ENCODE peak calls at places on chromosome 13, in eight cellular contexts. I is left ventricle myocardium inferior; D is tibial nerve; W is A549; L is right lobe of liver; N is activated CD8-positive, alpha-beta T cell treated with anti-CD3 and anti-CD28 coated beads for 36 hours; P is fibroblast of pulmonary artery; Z is stomach. S is an unnamed sample.

GRCh38 chr13:21069561-21070004 is 8.2 kb upstream of the LATS2 start:
- DNase-seq in L (no peak), P (peak), N (no peak), I (peak), Z (no peak), D (no peak), W (peak), S (peak)

GRCh38 chr13:109789262-109789661 is 2.9 kb upstream of the IRS2 start:
- DNase-seq in W (no peak), P (no peak), I (no peak), N (no peak), Z (no peak), D (no peak), L (peak), S (no peak)

GRCh38 chr13:36709136-36709895 is 35.5 kb downstream of the SERTM1 start:
- DNase-seq in I (no peak), L (no peak), N (no peak), Z (no peak), P (no peak), W (no peak), D (no peak), S (no peak)

GRCh38 chr13:21011378-21011777 is 50.0 kb downstream of the LATS2 start:
- DNase-seq in D (no peak), P (no peak), L (no peak), Z (no peak), N (no peak), W (no peak), I (no peak), S (no peak)

GRCh38 chr13:44116562-44117315 is 237.0 kb downstream of the LACC1 start:
- DNase-seq in I (peak), W (no peak), P (peak), Z (no peak), L (no peak), D (no peak), N (peak), S (peak)

GRCh38 chr13:43935878-43936277 is 56.2 kb downstream of the LACC1 start:
- DNase-seq in P (peak), W (no peak), N (no peak), Z (no peak), L (no peak), D (no peak), I (no peak), S (peak)

GRCh38 chr13:108573455-108573854 is 56.0 kb upstream of the MYO16 start:
- DNase-seq in N (no peak), Z (no peak), W (no peak), L (no peak), D (no peak), P (no peak), I (no peak), S (no peak)

GRCh38 chr13:28401303-28402056 is 93.4 kb downstream of the FLT1 start:
- DNase-seq in Z (no peak), N (no peak), I (no peak), D (no peak), P (peak), L (no peak), W (no peak), S (peak)

GRCh38 chr13:81671103-81671502 is 1330.2 kb upstream of the SPRY2 start:
- DNase-seq in I (no peak), N (no peak), D (no peak), P (no peak), W (no peak), L (no peak), Z (no peak), S (no peak)

GRCh38 chr13:20301391-20302071 is 69.4 kb upstream of the GJB6 start:
- DNase-seq in I (peak), Z (no peak), D (peak), N (peak), L (no peak), W (no peak), P (peak), S (no peak)

DNA sequence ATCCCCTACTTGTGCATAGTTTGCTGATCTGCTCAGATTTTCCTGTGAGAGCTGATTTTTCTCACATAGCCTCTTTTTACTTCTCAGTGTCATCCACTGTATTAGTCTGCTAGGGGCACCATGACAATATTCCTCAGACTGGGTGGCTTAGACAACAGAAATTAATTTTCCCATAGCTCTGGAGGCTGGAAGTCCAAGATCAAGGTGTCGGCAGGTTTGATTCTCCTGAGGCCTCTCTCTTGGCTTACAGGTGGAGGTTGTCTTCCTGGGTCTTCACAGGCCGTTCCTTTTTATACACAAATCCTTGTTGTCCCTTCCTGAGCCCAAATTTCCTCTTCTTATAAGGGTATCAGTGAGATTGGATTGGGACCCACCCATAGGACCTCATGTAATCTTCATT is 9.2 kb downstream of the LRCH1 start:
- DNase-seq in I (no peak), P (no peak), W (no peak), N (no peak), D (no peak), L (no peak), Z (no peak), S (no peak)
- TF ChIP-seq CTCF in I (no peak), P (no peak), W (no peak), N (no peak), D (no peak), L (no peak), Z (no peak), S (no peak)

GRCh38 chr13:33487575-33488243 is 202.2 kb upstream of the STARD13 start:
- DNase-seq in Z (no peak), L (no peak), I (no peak), N (no peak), D (no peak), W (peak), P (peak), S (peak)
- TF ChIP-seq CTCF in Z (no peak), L (peak), I (peak), N (peak), D (peak), W (no peak), P (peak), S (peak)

GRCh38 chr13:72230131-72230530 is 363.1 kb upstream of the DACH1 start:
- DNase-seq in D (no peak), N (no peak), I (no peak), P (no peak), L (no peak), W (no peak), Z (no peak), S (no peak)
- TF ChIP-seq CTCF in D (no peak), N (no peak), I (no peak), P (no peak), L (no peak), W (no peak), Z (no peak), S (no peak)

DNA sequence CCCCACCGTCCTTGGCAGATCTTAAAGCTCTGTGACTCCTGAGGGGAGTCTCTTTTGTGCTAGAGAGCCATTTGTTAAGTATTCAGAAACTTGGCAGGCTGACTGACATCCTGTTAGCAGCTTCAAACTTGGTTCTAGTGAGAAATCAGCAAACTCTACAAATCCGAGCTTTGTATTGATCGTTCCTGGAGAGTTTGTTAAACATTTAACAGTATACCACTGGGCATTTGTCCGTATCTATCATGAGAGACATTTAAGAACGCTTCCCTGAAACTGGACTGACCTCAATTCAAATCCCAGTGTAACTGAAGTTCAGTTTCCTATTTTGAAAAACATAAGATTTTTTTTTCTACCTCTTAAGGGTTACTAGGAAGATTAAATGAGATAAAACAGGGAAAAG is 3.2 kb downstream of the ATP12A start:
- DNase-seq in Z (no peak), N (no peak), L (no peak), P (no peak), D (no peak), W (no peak), I (no peak), S (no peak)
- TF ChIP-seq CTCF in Z (no peak), N (no peak), L (no peak), P (no peak), D (no peak), W (no peak), I (no peak), S (no peak)

DNA sequence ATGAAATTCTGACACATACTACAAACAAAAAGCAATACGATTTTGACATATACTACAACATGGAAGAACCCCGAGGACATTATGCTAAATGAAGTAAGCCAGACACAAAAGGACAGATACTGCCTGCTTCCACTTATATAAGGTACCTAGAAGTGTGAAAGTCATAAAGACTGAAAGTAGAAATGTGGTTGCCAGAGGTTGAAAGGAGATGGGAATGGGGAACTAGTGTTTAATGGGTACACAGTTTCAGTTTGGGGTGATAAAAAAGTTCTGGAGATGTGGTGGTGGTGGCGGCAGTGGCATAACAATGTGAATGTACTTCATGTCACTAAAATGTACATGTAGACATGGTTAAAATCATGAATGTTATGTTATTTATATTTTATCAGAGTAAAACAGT is 12.1 kb upstream of the NDFIP2 start:
- DNase-seq in W (no peak), P (no peak), I (no peak), L (no peak), Z (no peak), D (no peak), N (no peak), S (no peak)
- TF ChIP-seq CTCF in W (no peak), P (no peak), I (no peak), L (no peak), Z (no peak), D (no peak), N (no peak), S (no peak)

GRCh38 chr13:40994581-40995230 is 24.4 kb downstream of the ELF1 start:
- DNase-seq in I (no peak), N (peak), P (no peak), D (no peak), L (no peak), W (no peak), Z (no peak), S (no peak)

GRCh38 chr13:40993119-40993518 is 26.0 kb downstream of the ELF1 start:
- DNase-seq in N (no peak), P (no peak), W (no peak), I (no peak), D (no peak), Z (no peak), L (no peak), S (peak)

GRCh38 chr13:40995997-40996396 is 23.1 kb downstream of the ELF1 start:
- DNase-seq in N (no peak), P (no peak), L (no peak), I (no peak), W (no peak), D (no peak), Z (no peak), S (no peak)

GRCh38 chr13:40992678-40993077 is 26.4 kb downstream of the ELF1 start:
- DNase-seq in W (no peak), D (no peak), N (no peak), I (no peak), P (no peak), L (no peak), Z (no peak), S (peak)

DNA sequence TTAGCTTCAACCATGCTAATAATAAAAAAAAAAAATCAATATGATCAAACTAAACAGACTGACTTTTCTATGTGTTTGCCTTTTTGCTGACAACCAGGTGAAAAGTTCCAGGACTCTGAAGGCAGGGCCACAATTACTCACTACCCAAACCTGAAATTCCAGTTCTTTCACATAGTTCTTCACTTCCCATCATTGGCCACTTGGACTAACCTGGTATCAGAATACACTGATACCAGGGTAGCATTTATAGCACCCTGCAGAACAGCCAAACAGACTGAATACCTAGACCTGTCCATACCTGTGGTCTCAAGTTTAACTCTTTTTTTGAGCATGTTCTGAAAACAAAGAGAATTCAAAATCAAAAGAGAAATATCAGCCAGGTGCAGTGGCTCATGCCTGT is 25.1 kb downstream of the ELF1 start:
- DNase-seq in N (no peak), L (no peak), P (no peak), W (no peak), D (no peak), I (no peak), Z (peak), S (no peak)
- TF ChIP-seq CTCF in N (no peak), L (no peak), P (no peak), W (no peak), D (no peak), I (no peak), Z (no peak), S (no peak)